ENCODE peak calls at places on chromosomes 3 and 15, in seven cellular contexts. One of them, this sample, is unnamed.

GRCh38 chr15:78808550-78808949 is 2.7 kb downstream of the ADAMTS7 start:
- DNase-seq in cardiac muscle cell: peak
- DNase-seq in NCI-H1105 treated with DMSO at 0.1 percent for 48 hours: no peak
- DNase-seq in lower leg skin: no peak
- DNase-seq in HEK293T: peak
- DNase-seq in GM04504: no peak
- DNase-seq in choroid plexus epithelial cell: peak
- DNase-seq in this sample: no peak

GRCh38 chr15:76346666-76347506 is 10.3 kb downstream of the ISL2 start:
- DNase-seq in cardiac muscle cell: peak
- DNase-seq in NCI-H1105 treated with DMSO at 0.1 percent for 48 hours: peak
- DNase-seq in lower leg skin: no peak
- DNase-seq in HEK293T: peak
- DNase-seq in GM04504: no peak
- DNase-seq in choroid plexus epithelial cell: no peak
- DNase-seq in this sample: no peak

GRCh38 chr3:194900886-194901522 is 215.3 kb downstream of the FAM43A start:
- DNase-seq in cardiac muscle cell: no peak
- DNase-seq in NCI-H1105 treated with DMSO at 0.1 percent for 48 hours: no peak
- DNase-seq in lower leg skin: no peak
- DNase-seq in HEK293T: no peak
- DNase-seq in GM04504: no peak
- DNase-seq in choroid plexus epithelial cell: no peak
- DNase-seq in this sample: no peak

GRCh38 chr15:42729409-42729808 is 7.5 kb downstream of the CDAN1 start:
- DNase-seq in cardiac muscle cell: no peak
- DNase-seq in NCI-H1105 treated with DMSO at 0.1 percent for 48 hours: no peak
- DNase-seq in lower leg skin: no peak
- DNase-seq in HEK293T: no peak
- DNase-seq in GM04504: no peak
- DNase-seq in choroid plexus epithelial cell: no peak
- DNase-seq in this sample: no peak

GRCh38 chr3:129343643-129344360 is 65.1 kb downstream of the HMCES start:
- DNase-seq in cardiac muscle cell: peak
- DNase-seq in NCI-H1105 treated with DMSO at 0.1 percent for 48 hours: no peak
- DNase-seq in lower leg skin: no peak
- DNase-seq in HEK293T: no peak
- DNase-seq in GM04504: peak
- DNase-seq in choroid plexus epithelial cell: peak
- DNase-seq in this sample: peak

GRCh38 chr3:35448121-35448520 is 191.2 kb upstream of the ARPP21 start:
- DNase-seq in cardiac muscle cell: peak
- DNase-seq in NCI-H1105 treated with DMSO at 0.1 percent for 48 hours: no peak
- DNase-seq in lower leg skin: no peak
- DNase-seq in HEK293T: no peak
- DNase-seq in GM04504: no peak
- DNase-seq in choroid plexus epithelial cell: no peak
- DNase-seq in this sample: no peak

GRCh38 chr3:129522953-129523352 is 5.5 kb upstream of the RHO start:
- DNase-seq in cardiac muscle cell: no peak
- DNase-seq in NCI-H1105 treated with DMSO at 0.1 percent for 48 hours: no peak
- DNase-seq in lower leg skin: no peak
- DNase-seq in HEK293T: no peak
- DNase-seq in GM04504: no peak
- DNase-seq in choroid plexus epithelial cell: no peak
- DNase-seq in this sample: no peak

GRCh38 chr3:55207744-55208143 is 279.4 kb downstream of the WNT5A start:
- DNase-seq in cardiac muscle cell: no peak
- DNase-seq in NCI-H1105 treated with DMSO at 0.1 percent for 48 hours: peak
- DNase-seq in lower leg skin: no peak
- DNase-seq in HEK293T: no peak
- DNase-seq in GM04504: no peak
- DNase-seq in choroid plexus epithelial cell: no peak
- DNase-seq in this sample: no peak

GRCh38 chr3:54951405-54951804 is 23.5 kb upstream of the LRTM1 start:
- DNase-seq in cardiac muscle cell: peak
- DNase-seq in NCI-H1105 treated with DMSO at 0.1 percent for 48 hours: no peak
- DNase-seq in lower leg skin: peak
- DNase-seq in HEK293T: peak
- DNase-seq in GM04504: peak
- DNase-seq in choroid plexus epithelial cell: peak
- DNase-seq in this sample: no peak

GRCh38 chr3:119664850-119665379 is 4.5 kb upstream of the POPDC2 start:
- DNase-seq in cardiac muscle cell: no peak
- DNase-seq in NCI-H1105 treated with DMSO at 0.1 percent for 48 hours: no peak
- DNase-seq in lower leg skin: no peak
- DNase-seq in HEK293T: no peak
- DNase-seq in GM04504: no peak
- DNase-seq in choroid plexus epithelial cell: peak
- DNase-seq in this sample: no peak

GRCh38 chr15:56963719-56964118 is 45.3 kb downstream of the TCF12 start:
- DNase-seq in cardiac muscle cell: no peak
- DNase-seq in NCI-H1105 treated with DMSO at 0.1 percent for 48 hours: no peak
- DNase-seq in lower leg skin: no peak
- DNase-seq in HEK293T: no peak
- DNase-seq in GM04504: no peak
- DNase-seq in choroid plexus epithelial cell: peak
- DNase-seq in this sample: peak

GRCh38 chr15:40436116-40436891 is 4.4 kb upstream of the BAHD1 start:
- DNase-seq in cardiac muscle cell: no peak
- DNase-seq in NCI-H1105 treated with DMSO at 0.1 percent for 48 hours: peak
- DNase-seq in lower leg skin: no peak
- DNase-seq in HEK293T: no peak
- DNase-seq in GM04504: no peak
- DNase-seq in choroid plexus epithelial cell: no peak
- DNase-seq in this sample: no peak

GRCh38 chr3:46482632-46483311 is 15.0 kb upstream of the RTP3 start:
- DNase-seq in cardiac muscle cell: no peak
- DNase-seq in NCI-H1105 treated with DMSO at 0.1 percent for 48 hours: no peak
- DNase-seq in lower leg skin: no peak
- DNase-seq in HEK293T: no peak
- DNase-seq in GM04504: no peak
- DNase-seq in choroid plexus epithelial cell: peak
- DNase-seq in this sample: no peak

GRCh38 chr3:104291878-104292277 is 1074.8 kb upstream of the ALCAM start:
- DNase-seq in cardiac muscle cell: peak
- DNase-seq in NCI-H1105 treated with DMSO at 0.1 percent for 48 hours: no peak
- DNase-seq in lower leg skin: no peak
- DNase-seq in HEK293T: no peak
- DNase-seq in GM04504: no peak
- DNase-seq in choroid plexus epithelial cell: peak
- DNase-seq in this sample: no peak

GRCh38 chr3:145133281-145133680 is 1027.7 kb downstream of the PLOD2 start:
- DNase-seq in cardiac muscle cell: no peak
- DNase-seq in NCI-H1105 treated with DMSO at 0.1 percent for 48 hours: no peak
- DNase-seq in lower leg skin: no peak
- DNase-seq in HEK293T: no peak
- DNase-seq in GM04504: no peak
- DNase-seq in choroid plexus epithelial cell: no peak
- DNase-seq in this sample: no peak

GRCh38 chr3:51715231-51716058 is 8.6 kb downstream of the GRM2 start:
- DNase-seq in cardiac muscle cell: no peak
- DNase-seq in NCI-H1105 treated with DMSO at 0.1 percent for 48 hours: no peak
- DNase-seq in lower leg skin: no peak
- DNase-seq in HEK293T: no peak
- DNase-seq in GM04504: no peak
- DNase-seq in choroid plexus epithelial cell: no peak
- DNase-seq in this sample: no peak

This sample was measured in central memory CD4-positive, alpha-beta T cell.